ENCODE peak calls at places on chromosome 2, in four cellular contexts. A, D, N and Z are unnamed samples.

GRCh38 chr2:59887348-59887747 is 666.1 kb downstream of the BCL11A start:
- DNase-seq in A (no peak), D (no peak), N (no peak), Z (no peak)

GRCh38 chr2:44964704-44965343 is 23.3 kb downstream of the SIX3 start:
- DNase-seq in D (no peak), N (no peak), A (no peak), Z (peak; percentile 61)

GRCh38 chr2:131143803-131144202 is 38.7 kb downstream of the PLEKHB2 start:
- DNase-seq in D (no peak), N (no peak), A (no peak), Z (no peak)

GRCh38 chr2:142286618-142287017 is 155.8 kb upstream of the LRP1B start:
- DNase-seq in N (no peak), D (no peak), A (no peak), Z (peak; percentile 64)

GRCh38 chr2:177038772-177039484 is 173.7 kb upstream of the HNRNPA3 start:
- DNase-seq in A (no peak), D (no peak), N (no peak), Z (peak; percentile 9)

GRCh38 chr2:131026914-131027313 is 66.3 kb downstream of the FAM168B start:
- DNase-seq in A (no peak), D (no peak), N (no peak), Z (no peak)

GRCh38 chr2:229805559-229805958 is 91.2 kb upstream of the DNER start:
- DNase-seq in D (no peak), A (no peak), N (no peak), Z (no peak)

GRCh38 chr2:218311908-218312756 is 19.8 kb upstream of the TMBIM1 start:
- DNase-seq in N (no peak), A (no peak), D (no peak), Z (no peak)

GRCh38 chr2:190216829-190217228 is 102.8 kb downstream of the HIBCH start:
- DNase-seq in A (no peak), D (no peak), N (peak; percentile 67), Z (peak; percentile 63)

GRCh38 chr2:75543446-75543845 is 17.3 kb downstream of the EVA1A start:
- DNase-seq in D (peak; percentile 68), A (no peak), N (no peak), Z (no peak)
- H3K9me3 ChIP-seq in D (no peaks in the 10 kb centered on the region), A (no peaks in the 10 kb centered on the region), N (no peaks in the 10 kb centered on the region), Z (no peaks in the 10 kb centered on the region)

DNA sequence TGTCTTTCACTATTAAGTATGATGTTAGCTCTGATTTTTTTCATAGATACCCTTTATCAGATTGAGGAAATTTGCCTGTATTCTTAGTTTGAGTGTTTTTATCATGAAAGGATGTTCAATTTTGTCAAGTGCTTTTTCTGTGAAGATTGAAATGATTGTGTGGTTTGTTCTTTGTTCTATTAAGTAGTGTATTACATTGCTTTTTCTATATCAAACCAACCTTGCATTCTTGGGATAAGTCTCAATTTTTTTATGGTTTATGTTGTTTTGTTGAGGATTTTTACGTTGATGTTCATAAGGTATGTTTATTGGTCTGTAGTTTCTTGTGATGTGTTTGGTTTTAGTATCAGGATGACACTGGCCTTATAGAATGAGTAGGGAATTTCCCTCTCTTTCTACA is 19.1 kb downstream of the PDK1 start:
- DNase-seq in D (no peak), N (no peak), A (no peak), Z (peak; percentile 51)
- H3K9me3 ChIP-seq in D (peaks cover 30% of the 10 kb centered on the region), N (peaks cover 5% of the 10 kb centered on the region), A (peaks cover 8% of the 10 kb centered on the region), Z (peaks cover 36% of the 10 kb centered on the region)

GRCh38 chr2:30705711-30706533 is 101.3 kb downstream of the CAPN13 start:
- DNase-seq in N (no peak), A (peak; percentile 56), D (peak; percentile 89), Z (no peak)

GRCh38 chr2:30702694-30703093 is 104.6 kb downstream of the CAPN13 start:
- DNase-seq in D (peak; percentile 50), N (no peak), A (no peak), Z (no peak)

GRCh38 chr2:30705056-30705455 is 102.2 kb downstream of the CAPN13 start:
- DNase-seq in A (no peak), D (no peak), N (no peak), Z (no peak)

GRCh38 chr2:30706534-30707303 is 100.5 kb downstream of the CAPN13 start:
- DNase-seq in A (peak; percentile 88), N (peak; percentile 82), D (peak; percentile 72), Z (peak; percentile 83)

DNA sequence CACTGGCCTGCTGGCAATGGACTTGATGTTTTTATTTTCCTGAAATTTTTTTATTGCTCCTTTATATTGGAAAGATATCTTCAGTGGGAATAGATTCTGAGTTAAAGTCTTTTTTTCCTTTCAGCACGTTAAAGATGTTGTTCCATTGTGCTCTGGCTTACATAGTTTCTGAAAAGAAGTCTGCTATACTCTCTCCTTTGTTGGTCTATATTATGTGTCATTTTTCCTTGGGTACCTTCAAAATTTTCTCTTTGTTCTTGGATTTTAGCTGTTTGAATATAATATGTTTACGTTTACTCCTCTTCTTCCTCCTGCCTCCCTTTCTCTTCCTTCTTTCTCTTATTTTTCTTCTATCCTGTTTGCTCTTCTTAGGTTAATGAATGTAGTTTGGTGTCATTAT is 105.5 kb downstream of the CAPN13 start:
- DNase-seq in A (no peak), D (no peak), N (no peak), Z (no peak)
- H3K9me3 ChIP-seq in A (peaks cover 12% of the 10 kb centered on the region), D (peaks cover 21% of the 10 kb centered on the region), N (peaks cover 9% of the 10 kb centered on the region), Z (peaks cover 8% of the 10 kb centered on the region)

GRCh38 chr2:163231666-163232065 is 393.1 kb upstream of the KCNH7 start:
- DNase-seq in D (no peak), A (no peak), N (no peak), Z (no peak)

GRCh38 chr2:163236553-163236952 is 398.0 kb upstream of the KCNH7 start:
- DNase-seq in A (no peak), D (no peak), N (no peak), Z (no peak)
- H3K9me3 ChIP-seq in A (no peaks in the 10 kb centered on the region), D (peaks cover 16% of the 10 kb centered on the region), N (no peaks in the 10 kb centered on the region), Z (peaks cover 17% of the 10 kb centered on the region)

GRCh38 chr2:118521272-118521671 is 326.2 kb downstream of the EN1 start:
- DNase-seq in N (no peak), A (no peak), D (no peak), Z (no peak)
- H3K9me3 ChIP-seq in N (peaks cover 3% of the 10 kb centered on the region), A (no peaks in the 10 kb centered on the region), D (peaks cover 10% of the 10 kb centered on the region), Z (peaks cover 19% of the 10 kb centered on the region)